ENCODE peak calls at places on chromosomes 13 and 19, in six cellular contexts. L, J, Z, W, C and A are unnamed samples.

GRCh38 chr19:54420383-54421168 is 5.3 kb downstream of the TTYH1 start:
- DNase-seq in C (no peak), L (no peak), J (no peak), Z (no peak), W (no peak), A (peak; percentile 47)

GRCh38 chr13:46496086-46496485 is 56.9 kb upstream of the LRCH1 start:
- DNase-seq in L (no peak), W (no peak), J (no peak), Z (no peak), C (no peak), A (no peak)

GRCh38 chr19:28330831-28331230 is 882.1 kb downstream of the UQCRFS1 start:
- DNase-seq in J (no peak), L (no peak), Z (no peak), W (no peak), C (no peak), A (no peak)

GRCh38 chr13:114298866-114299265 is 15.4 kb upstream of the CHAMP1 start:
- DNase-seq in C (no peak), Z (no peak), W (no peak), L (no peak), J (no peak), A (no peak)

GRCh38 chr13:107847406-107847805 is 367.9 kb downstream of the LIG4 start:
- DNase-seq in Z (no peak), C (no peak), J (no peak), W (no peak), L (no peak), A (no peak)

GRCh38 chr13:54234607-54235006 is 1206.0 kb downstream of the OLFM4 start:
- DNase-seq in J (no peak), L (no peak), Z (no peak), C (no peak), W (no peak), A (no peak)

GRCh38 chr19:33641956-33642498 is 20.3 kb downstream of the CHST8 start:
- DNase-seq in C (no peak), L (no peak), W (no peak), J (no peak), Z (peak; percentile 18), A (no peak)

GRCh38 chr13:109762791-109763190 is 23.6 kb downstream of the IRS2 start:
- DNase-seq in L (no peak), W (no peak), Z (no peak), J (no peak), C (no peak), A (no peak)

GRCh38 chr13:44969858-44970484 is 19.3 kb downstream of the NUFIP1 start:
- DNase-seq in Z (no peak), L (no peak), C (no peak), J (no peak), W (peak; percentile 31), A (peak; percentile 20)

GRCh38 chr13:108859202-108860012 is 230.0 kb downstream of the MYO16 start:
- DNase-seq in Z (no peak), L (no peak), J (no peak), W (peak; percentile 33), C (no peak), A (no peak)

GRCh38 chr13:94210826-94211225 is 268.7 kb downstream of the DCT start:
- DNase-seq in L (no peak), J (no peak), Z (no peak), C (no peak), W (no peak), A (no peak)

GRCh38 chr13:25630327-25630726 is 258.6 kb downstream of the ATP8A2 start:
- DNase-seq in Z (no peak), C (no peak), L (no peak), J (no peak), W (no peak), A (no peak)